ENCODE peak calls at places on chromosome 7, in six cellular contexts. F is uterus, U is Panc1, R is HCT116, S is suprapubic skin, H is lower lobe of right lung. N is an unnamed sample. For H3K4me1, the result is how much of the 10 kb centered on the place peaks cover.

GRCh38 chr7:90596745-90597526 is 815 bp downstream of the CDK14 start:
- DNase-seq in F (no peak), U (no peak), R (no peak), S (no peak), H (no peak), N (no peak)

GRCh38 chr7:35454575-35455385 is 200.9 kb upstream of the TBX20 start:
- DNase-seq in F (no peak), U (no peak), R (no peak), S (no peak), H (no peak), N (no peak)

GRCh38 chr7:35695628-35695888 is 623 bp upstream of the HERPUD2 start:
- DNase-seq in F (no peak), U (no peak), R (no peak), S (no peak), H (no peak), N (no peak)

GRCh38 chr7:3722396-3722846 is 421.4 kb downstream of the SDK1 start:
- DNase-seq in F (no peak), U (no peak), R (peak), S (no peak), H (no peak), N (no peak)

GRCh38 chr7:116630357-116630756 is 41.6 kb upstream of the MET start:
- DNase-seq in F (no peak), U (no peak), R (no peak), S (no peak), H (no peak), N (peak)

GRCh38 chr7:90681336-90682019 is 85.4 kb downstream of the CDK14 start:
- DNase-seq in F (no peak), U (no peak), R (no peak), S (no peak), H (no peak), N (no peak)

GRCh38 chr7:74029094-74029785 is 1.3 kb downstream of the ELN start:
- DNase-seq in F (peak), U (no peak), R (no peak), S (no peak), H (no peak), N (no peak)

GRCh38 chr7:135717686-135718085 is 10.3 kb downstream of the SLC13A4 start:
- DNase-seq in F (no peak), U (no peak), R (no peak), S (no peak), H (no peak), N (no peak)

GRCh38 chr7:14836571-14837189 is 65.9 kb downstream of the DGKB start:
- DNase-seq in F (peak), U (peak), R (peak), S (no peak), H (no peak), N (peak)

GRCh38 chr7:73699370-73700069 is 16.1 kb downstream of the BUD23 start:
- DNase-seq in F (no peak), U (no peak), R (no peak), S (no peak), H (no peak), N (no peak)

DNA sequence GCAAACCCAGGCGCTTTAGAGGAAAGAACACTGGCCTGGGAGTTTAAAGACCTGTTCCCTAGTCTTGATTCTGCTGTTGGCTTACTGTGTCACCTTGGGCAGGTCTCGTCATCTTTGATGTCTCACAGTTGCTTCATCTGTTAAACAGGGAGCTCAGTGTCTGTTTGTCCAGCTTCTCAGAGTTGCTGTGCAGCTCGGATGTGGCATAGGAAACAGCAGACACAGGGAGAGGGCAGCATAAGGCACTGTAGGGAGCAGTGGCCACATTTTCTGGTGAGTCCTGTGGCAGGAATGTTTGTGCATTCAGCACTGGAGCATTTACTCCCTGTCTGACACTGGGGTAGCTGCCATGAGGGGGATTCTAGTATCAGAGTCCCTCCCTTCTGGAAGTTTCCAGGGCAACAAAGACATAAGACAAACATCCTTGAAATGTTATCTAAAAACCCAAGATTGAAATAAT is 2.0 kb downstream of the REPIN1 start:
- DNase-seq in F (no peak), U (no peak), R (no peak), S (no peak), H (no peak), N (no peak)
- TF ChIP-seq CTCF in F (no peak), U (no peak), R (no peak), S (no peak), H (no peak), N (no peak)

GRCh38 chr7:106069471-106070200 is 42.5 kb downstream of the SYPL1 start:
- DNase-seq in F (no peak), U (no peak), R (no peak), S (no peak), H (no peak), N (no peak)
- H3K4me1 ChIP-seq in F (under half), U (under half), R (under half), S (half or more), H (half or more), N (under half)

GRCh38 chr7:128037081-128037480 is 5.8 kb upstream of the LRRC4 start:
- DNase-seq in F (no peak), U (no peak), R (no peak), S (no peak), H (no peak), N (no peak)
- TF ChIP-seq CTCF in F (no peak), U (no peak), R (no peak), S (no peak), H (no peak), N (peak)

GRCh38 chr7:98280296-98280695 is 1.2 kb upstream of the BRI3 start:
- DNase-seq in F (no peak), U (no peak), R (no peak), S (no peak), H (no peak), N (no peak)

GRCh38 chr7:98280791-98281756 is at the start of gene BRI3:
- DNase-seq in F (peak), U (no peak), R (peak), S (peak), H (peak), N (peak)

GRCh38 chr7:98282727-98283126 is 1.2 kb downstream of the BRI3 start:
- DNase-seq in F (no peak), U (no peak), R (no peak), S (no peak), H (no peak), N (no peak)

GRCh38 chr7:98283127-98283886 is 1.8 kb downstream of the BRI3 start:
- DNase-seq in F (peak), U (no peak), R (no peak), S (no peak), H (peak), N (no peak)

DNA sequence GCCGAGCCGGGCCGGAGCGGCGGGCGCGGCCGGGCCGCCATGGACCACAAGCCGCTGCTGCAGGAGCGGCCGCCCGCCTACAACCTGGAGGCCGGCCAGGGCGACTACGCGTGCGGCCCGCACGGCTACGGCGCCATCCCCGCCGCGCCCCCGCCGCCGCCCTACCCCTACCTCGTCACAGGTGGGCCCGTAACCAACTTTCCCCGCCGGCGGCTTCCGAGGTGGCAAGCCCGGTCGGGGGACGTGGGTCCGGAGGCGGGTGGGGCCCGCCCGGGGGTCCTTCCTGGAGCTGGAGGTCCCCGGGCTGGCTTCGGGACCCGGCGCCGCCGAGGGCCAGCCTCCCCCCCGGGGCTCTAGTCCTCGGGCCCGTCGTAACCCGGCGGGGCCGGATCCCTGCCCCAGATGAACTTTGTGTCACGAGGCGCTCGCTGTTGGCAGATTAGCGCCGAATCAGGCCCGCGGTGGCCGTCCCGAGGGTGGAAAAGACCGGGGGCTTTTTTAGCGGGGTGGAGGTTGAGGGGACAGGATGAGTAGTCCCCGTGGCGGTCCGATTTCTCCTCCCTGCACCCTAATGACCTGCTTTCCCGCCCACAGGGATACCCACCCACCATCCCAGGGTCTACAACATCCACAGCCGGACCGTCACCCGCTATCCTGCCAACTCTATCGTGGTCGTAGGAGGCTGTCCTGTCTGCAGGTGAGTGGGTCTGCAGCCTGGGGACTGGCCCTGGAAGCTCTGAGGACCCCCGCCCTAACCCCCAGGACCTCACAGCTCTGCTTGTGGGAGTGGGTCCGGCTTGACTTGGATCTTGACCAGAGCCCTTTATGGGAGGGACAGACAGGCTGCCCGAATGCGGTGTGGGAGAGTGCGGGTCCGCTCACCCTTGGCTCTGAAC is 519 bp downstream of the BRI3 start:
- DNase-seq in F (peak), U (no peak), R (no peak), S (no peak), H (peak), N (no peak)
- H3K4me1 ChIP-seq in F (under half), U (under half), R (half or more), S (half or more), H (half or more), N (under half)

N was measured in foreskin keratinocyte.